ENCODE peak calls at places on chromosomes 6 and 20, in ten cellular contexts. K, M, A, G, B, C, E, T, V and O are unnamed samples.

GRCh38 chr20:56928007-56928406 is 298.9 kb downstream of the TFAP2C start:
- DNase-seq in A (no peak), T (no peak), E (no peak), C (no peak), M (no peak), V (no peak), G (no peak), B (no peak), K (no peak), O (no peak)

GRCh38 chr6:25623874-25624273 is 28.1 kb upstream of the SCGN start:
- DNase-seq in B (no peak), C (no peak), A (no peak), V (peak; percentile 13), G (no peak), M (peak; percentile 73), E (no peak), T (no peak), K (no peak), O (no peak)

GRCh38 chr20:59622496-59622895 is 18.2 kb downstream of the PHACTR3 start:
- DNase-seq in A (no peak), V (no peak), B (no peak), M (no peak), C (no peak), T (no peak), G (no peak), E (no peak), K (no peak), O (no peak)

GRCh38 chr6:166736606-166737005 is 109.6 kb upstream of the RPS6KA2 start:
- DNase-seq in E (peak; percentile 53), C (no peak), K (peak; percentile 97), G (no peak), T (no peak), A (no peak), B (no peak), M (no peak), V (no peak), O (peak; percentile 69)

GRCh38 chr6:139779988-139780774 is 405.7 kb upstream of the CITED2 start:
- DNase-seq in C (no peak), E (no peak), T (no peak), K (peak; percentile 51), B (no peak), V (no peak), A (no peak), G (no peak), M (no peak), O (no peak)

GRCh38 chr20:47306755-47307370 is 49.6 kb downstream of the ZMYND8 start:
- DNase-seq in E (no peak), B (no peak), G (no peak), A (no peak), K (no peak), V (no peak), M (no peak), C (no peak), T (no peak), O (no peak)

GRCh38 chr20:33578510-33578909 is 83.6 kb upstream of the C20orf144 start:
- DNase-seq in G (no peak), E (peak; percentile 83), T (no peak), V (no peak), B (no peak), M (no peak), C (no peak), A (no peak), K (no peak), O (no peak)

GRCh38 chr6:38248500-38249234 is 391.1 kb downstream of the BTBD9 start:
- DNase-seq in V (no peak), K (no peak), T (no peak), C (no peak), A (no peak), G (no peak), M (no peak), E (no peak), B (no peak), O (peak; percentile 92)

GRCh38 chr6:83311231-83311630 is 118.1 kb downstream of the RWDD2A start:
- DNase-seq in C (no peak), B (no peak), T (no peak), G (no peak), K (peak; percentile 5), A (no peak), V (no peak), E (no peak), M (no peak), O (peak; percentile 2)

GRCh38 chr20:61328906-61329558 is 77.0 kb downstream of the CDH4 start:
- DNase-seq in M (no peak), T (no peak), C (no peak), G (no peak), K (peak; percentile 25), B (no peak), V (no peak), E (no peak), A (peak; percentile 19), O (no peak)

GRCh38 chr6:33824461-33825154 is 20.8 kb upstream of the MLN start:
- DNase-seq in M (no peak), C (no peak), E (no peak), G (no peak), V (no peak), A (no peak), T (peak; percentile 38), B (no peak), K (peak; percentile 23), O (peak; percentile 32)

GRCh38 chr20:54025166-54025835 is 45.1 kb downstream of the BCAS1 start:
- DNase-seq in B (no peak), V (no peak), G (no peak), A (peak; percentile 5), M (no peak), E (no peak), C (no peak), K (peak; percentile 80), T (no peak), O (peak; percentile 83)

GRCh38 chr6:17491416-17492142 is 98.2 kb downstream of the CAP2 start:
- DNase-seq in E (no peak), K (no peak), V (no peak), A (no peak), C (no peak), T (no peak), B (no peak), G (no peak), M (no peak), O (peak; percentile 71)

GRCh38 chr6:54875539-54875938 is 29.0 kb downstream of the FAM83B start:
- DNase-seq in E (no peak), K (no peak), B (no peak), G (no peak), T (no peak), A (no peak), C (no peak), M (no peak), V (no peak), O (no peak)

GRCh38 chr20:58875541-58876134 is 23.1 kb downstream of the GNAS start:
- DNase-seq in B (no peak), G (no peak), M (no peak), C (no peak), E (no peak), V (no peak), A (no peak), K (no peak), T (no peak), O (peak; percentile 94)

GRCh38 chr20:3606021-3606420 is 57.2 kb downstream of the GFRA4 start:
- DNase-seq in B (no peak), M (no peak), K (peak; percentile 58), T (no peak), A (no peak), E (no peak), G (no peak), C (no peak), V (no peak), O (peak; percentile 4)

GRCh38 chr6:41058783-41059181 is 5.8 kb downstream of the APOBEC2 start:
- DNase-seq in G (no peak), C (no peak), M (no peak), B (no peak), V (no peak), T (no peak), A (no peak), E (no peak), K (no peak), O (no peak)

GRCh38 chr20:4256886-4257285 is 241.5 kb upstream of the RNF24 start:
- DNase-seq in K (no peak), T (no peak), B (no peak), E (no peak), G (no peak), A (no peak), M (no peak), V (no peak), C (no peak), O (peak; percentile 65)

GRCh38 chr20:24098886-24099285 is 110.3 kb upstream of the GGTLC1 start:
- DNase-seq in G (no peak), C (no peak), V (no peak), K (peak; percentile 81), B (no peak), M (no peak), E (no peak), T (no peak), A (no peak), O (peak; percentile 84)

GRCh38 chr6:147974376-147974775 is 368.3 kb upstream of the SASH1 start:
- DNase-seq in K (peak; percentile 83), V (no peak), M (no peak), A (no peak), C (no peak), B (no peak), T (no peak), G (no peak), E (no peak), O (peak; percentile 75)

GRCh38 chr20:49697071-49697470 is 16.6 kb downstream of the B4GALT5 start:
- DNase-seq in T (no peak), M (peak; percentile 15), V (no peak), G (no peak), A (no peak), C (no peak), B (no peak), E (no peak), K (peak; percentile 52), O (no peak)

GRCh38 chr20:46022411-46023147 is 6.4 kb upstream of the SLC12A5 start:
- DNase-seq in V (no peak), C (peak; percentile 58), G (peak; percentile 76), E (no peak), M (peak; percentile 68), T (peak; percentile 74), B (no peak), K (peak; percentile 51), A (peak; percentile 54), O (peak; percentile 51)

GRCh38 chr6:15897063-15897934 is 231.6 kb upstream of the MYLIP start:
- DNase-seq in C (no peak), T (no peak), K (peak; percentile 41), G (no peak), A (peak; percentile 3), E (no peak), V (no peak), M (no peak), B (no peak), O (peak; percentile 40)

GRCh38 chr20:47568019-47568418 is 66.3 kb downstream of the NCOA3 start:
- DNase-seq in C (no peak), T (no peak), B (no peak), V (no peak), G (no peak), M (peak; percentile 75), A (no peak), K (peak; percentile 56), E (no peak), O (peak; percentile 99)